ENCODE peak calls at places on chromosomes 7 and 10, in nine cellular contexts. H, N, M, T, B, P, U, D and J are unnamed samples.

GRCh38 chr7:99876491-99876890 is 342 bp downstream of the OR2AE1 start:
- DNase-seq in D (no peak), U (no peak), T (no peak), H (no peak), N (no peak), B (no peak), P (no peak), M (no peak), J (no peak)

GRCh38 chr7:44729949-44730590 is 18.6 kb upstream of the ZMIZ2 start:
- DNase-seq in P (no peak), U (no peak), B (no peak), D (no peak), M (no peak), T (no peak), H (no peak), N (no peak), J (no peak)

GRCh38 chr7:118005021-118005420 is 131.8 kb upstream of the CTTNBP2 start:
- DNase-seq in H (no peak), U (no peak), T (peak), P (no peak), M (no peak), N (no peak), D (peak), B (no peak), J (no peak)

GRCh38 chr7:158070222-158070920 is 517.3 kb downstream of the PTPRN2 start:
- DNase-seq in B (no peak), P (no peak), U (no peak), D (no peak), M (no peak), T (no peak), H (no peak), N (no peak), J (no peak)

GRCh38 chr7:133830081-133830480 is 297.1 kb upstream of the LRGUK start:
- DNase-seq in N (no peak), M (no peak), T (no peak), B (no peak), U (no peak), D (no peak), P (no peak), H (no peak), J (no peak)

GRCh38 chr7:11128500-11128899 is 154.8 kb downstream of the PHF14 start:
- DNase-seq in H (no peak), P (no peak), N (no peak), B (no peak), U (no peak), M (no peak), D (no peak), T (peak), J (no peak)

GRCh38 chr10:100566561-100566960 is 30.8 kb downstream of the HIF1AN start:
- DNase-seq in M (no peak), P (no peak), H (no peak), B (no peak), D (no peak), U (no peak), T (no peak), N (no peak), J (no peak)

GRCh38 chr7:148515728-148516715 is 74.5 kb upstream of the C7orf33 start:
- DNase-seq in T (no peak), H (no peak), N (no peak), P (no peak), D (no peak), B (no peak), U (no peak), M (peak), J (peak)

GRCh38 chr7:127813991-127814556 is 162.1 kb downstream of the SND1 start:
- DNase-seq in P (no peak), M (no peak), D (no peak), U (no peak), B (peak), H (no peak), N (no peak), T (no peak), J (no peak)

GRCh38 chr10:53209941-53210611 is 437.5 kb upstream of the MBL2 start:
- DNase-seq in N (peak), T (peak), B (peak), P (peak), U (peak), H (no peak), D (peak), M (peak), J (peak)

GRCh38 chr7:22049848-22050247 is 104.1 kb upstream of the CDCA7L start:
- DNase-seq in M (no peak), U (no peak), P (no peak), N (no peak), H (no peak), D (no peak), T (no peak), B (no peak), J (no peak)

GRCh38 chr7:50607524-50608125 is 42.4 kb upstream of the DDC start:
- DNase-seq in B (peak), D (no peak), P (no peak), T (no peak), U (no peak), N (no peak), H (no peak), M (no peak), J (no peak)

GRCh38 chr10:33252794-33253203 is 81.7 kb downstream of the NRP1 start:
- DNase-seq in M (no peak), N (no peak), T (no peak), U (no peak), P (no peak), D (no peak), H (no peak), B (peak), J (peak)

GRCh38 chr7:151802469-151802846 is 74.5 kb downstream of the PRKAG2 start:
- DNase-seq in M (no peak), N (no peak), P (no peak), H (no peak), T (no peak), U (no peak), D (no peak), B (no peak), J (no peak)

GRCh38 chr10:86155034-86155656 is 211.4 kb downstream of the GRID1 start:
- DNase-seq in U (peak), N (no peak), D (peak), T (peak), P (no peak), M (no peak), H (no peak), B (no peak), J (no peak)

GRCh38 chr7:137994091-137994688 is 7.7 kb downstream of the CREB3L2 start:
- DNase-seq in M (peak), D (no peak), B (no peak), P (no peak), N (no peak), T (no peak), U (no peak), H (no peak), J (no peak)

GRCh38 chr7:13822678-13823077 is 166.8 kb downstream of the ETV1 start:
- DNase-seq in H (no peak), B (no peak), D (no peak), T (no peak), U (no peak), P (no peak), M (no peak), N (no peak), J (peak)

GRCh38 chr7:22628112-22628511 is 98.9 kb upstream of the IL6 start:
- DNase-seq in M (no peak), U (no peak), D (no peak), B (no peak), T (no peak), H (no peak), P (no peak), N (no peak), J (peak)

GRCh38 chr10:17663450-17663849 is 19.5 kb downstream of the STAM start:
- DNase-seq in B (no peak), H (no peak), M (no peak), D (no peak), T (no peak), N (no peak), U (no peak), P (no peak), J (no peak)

GRCh38 chr7:98922392-98923107 is 44.2 kb downstream of the TRRAP start:
- DNase-seq in M (peak), P (no peak), U (no peak), T (no peak), D (no peak), N (no peak), H (no peak), B (peak), J (no peak)

GRCh38 chr10:91190876-91191580 is 29.4 kb upstream of the PCGF5 start:
- DNase-seq in T (no peak), P (no peak), N (peak), H (no peak), U (no peak), M (no peak), B (peak), D (no peak), J (peak)

GRCh38 chr10:99661370-99661749 is 2.1 kb downstream of the ENTPD7 start:
- DNase-seq in M (peak), U (no peak), T (no peak), P (no peak), B (peak), N (no peak), H (no peak), D (no peak), J (peak)

GRCh38 chr10:86205086-86205760 is 161.4 kb downstream of the GRID1 start:
- DNase-seq in M (no peak), D (no peak), T (no peak), B (no peak), H (no peak), N (no peak), P (no peak), U (no peak), J (no peak)

GRCh38 chr7:76191783-76192240 is 9.9 kb upstream of the SRRM3 start:
- DNase-seq in P (peak), H (peak), B (peak), U (peak), N (no peak), M (peak), T (peak), D (peak), J (peak)

GRCh38 chr10:109933984-109934565 is 10.8 kb upstream of the XPNPEP1 start:
- DNase-seq in N (no peak), H (no peak), U (no peak), D (no peak), B (peak), T (peak), P (no peak), M (no peak), J (no peak)

DNA sequence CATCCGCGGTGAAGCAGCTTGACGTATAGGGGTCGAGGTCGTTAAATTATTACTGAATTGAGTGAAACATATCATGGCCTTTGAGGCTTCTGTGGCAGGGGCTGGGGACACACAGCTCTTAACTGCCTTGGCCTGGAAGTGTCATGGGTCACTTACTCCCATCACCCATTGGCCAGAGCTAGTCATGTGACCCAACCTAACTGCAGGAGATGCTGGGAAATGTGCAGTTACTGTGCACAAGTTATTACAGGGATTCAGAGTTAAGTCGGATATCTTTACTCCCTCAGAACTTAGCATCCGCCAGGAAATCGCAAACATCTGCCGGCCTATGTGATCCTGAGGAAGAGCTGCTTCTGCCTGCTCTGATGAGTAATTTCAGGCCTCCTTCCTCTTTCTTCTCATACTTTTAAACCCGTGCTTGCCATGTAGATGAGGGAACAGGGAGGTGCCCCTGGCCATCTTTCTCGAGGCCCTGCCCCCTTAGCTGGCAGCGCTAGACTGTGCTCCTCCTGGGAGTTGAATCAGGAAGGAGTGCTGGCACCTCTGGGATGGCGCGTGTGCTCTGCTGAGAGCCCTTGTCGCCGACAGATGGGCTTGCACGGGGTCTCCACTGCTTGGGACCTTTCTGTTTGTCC is 203.6 kb downstream of the TCF7L2 start:
- DNase-seq in M (no peak), B (peak), D (no peak), U (no peak), T (no peak), P (no peak), H (no peak), N (no peak), J (no peak)
- TF ChIP-seq EZH2phosphoT487 in M (no peak), B (no peak), D (no peak), U (no peak), T (no peak), P (no peak), H (no peak), N (no peak), J (no peak)

GRCh38 chr7:69684955-69685631 is 86.8 kb downstream of the AUTS2 start:
- DNase-seq in P (no peak), D (no peak), H (no peak), T (no peak), N (no peak), B (no peak), U (no peak), M (no peak), J (no peak)
- H3K27ac ChIP-seq in P (no peak), D (no peak), H (no peak), T (no peak), N (no peak), B (no peak), U (no peak), M (no peak), J (no peak)

DNA sequence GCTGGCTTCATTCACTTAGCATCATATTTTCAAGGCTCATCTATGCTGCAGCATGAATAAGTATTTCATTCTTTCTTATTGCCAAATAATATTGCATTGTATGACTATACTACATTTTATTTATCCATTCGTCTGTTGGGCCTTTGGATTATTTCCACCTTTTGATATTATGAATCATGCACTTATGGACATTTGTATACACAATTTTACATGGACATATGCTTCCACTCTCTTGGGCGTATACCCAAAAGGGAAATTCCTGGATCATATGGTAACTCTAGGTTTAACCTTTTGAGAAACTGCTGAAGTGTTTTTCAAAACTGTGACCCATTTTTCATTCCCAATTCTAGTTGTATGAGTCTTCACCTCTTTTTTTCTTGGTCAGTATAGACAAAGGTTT is 80.3 kb upstream of the GNAI1 start:
- DNase-seq in P (no peak), H (no peak), M (no peak), T (no peak), B (peak), D (no peak), U (no peak), N (no peak), J (peak)
- TF ChIP-seq EZH2phosphoT487 in P (no peak), H (no peak), M (no peak), T (no peak), B (no peak), D (no peak), U (no peak), N (no peak), J (no peak)

DNA sequence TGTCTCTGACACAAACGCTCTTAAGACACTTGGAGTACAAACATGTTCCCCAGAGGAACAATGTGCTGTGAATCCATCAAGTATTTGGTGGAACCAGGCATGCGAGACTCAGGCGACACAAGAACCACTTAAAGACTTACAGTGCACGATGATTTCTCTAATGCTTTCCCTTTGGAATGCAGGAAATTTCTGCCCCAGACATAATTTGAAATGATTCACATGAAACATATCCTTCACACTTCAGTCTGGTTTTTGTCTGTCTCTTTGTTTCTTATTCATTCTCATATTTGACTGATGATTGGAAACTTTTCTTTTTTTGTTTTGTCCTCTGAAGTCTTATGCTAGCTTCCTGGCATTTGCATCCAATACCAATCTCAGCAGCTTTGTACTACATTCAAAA is 502.8 kb downstream of the PHTF2 start:
- DNase-seq in N (no peak), B (peak), M (no peak), P (no peak), T (no peak), H (no peak), D (no peak), U (no peak), J (no peak)
- H3K27ac ChIP-seq in N (no peak), B (peak), M (no peak), P (no peak), T (no peak), H (no peak), D (no peak), U (peak), J (no peak)

GRCh38 chr7:103114576-103115008 is 34.3 kb downstream of the NAPEPLD start:
- DNase-seq in N (no peak), T (no peak), B (no peak), M (no peak), P (no peak), H (no peak), U (no peak), D (no peak), J (no peak)

GRCh38 chr7:103116511-103116910 is 32.4 kb downstream of the NAPEPLD start:
- DNase-seq in T (no peak), U (no peak), M (no peak), N (no peak), P (no peak), D (no peak), H (no peak), B (no peak), J (no peak)

GRCh38 chr7:103117016-103117415 is 31.9 kb downstream of the NAPEPLD start:
- DNase-seq in T (no peak), B (no peak), N (no peak), P (no peak), D (no peak), U (no peak), H (no peak), M (no peak), J (no peak)

GRCh38 chr7:103117465-103117864 is 31.4 kb downstream of the NAPEPLD start:
- DNase-seq in U (no peak), D (no peak), N (no peak), P (no peak), B (no peak), T (no peak), H (no peak), M (no peak), J (no peak)

DNA sequence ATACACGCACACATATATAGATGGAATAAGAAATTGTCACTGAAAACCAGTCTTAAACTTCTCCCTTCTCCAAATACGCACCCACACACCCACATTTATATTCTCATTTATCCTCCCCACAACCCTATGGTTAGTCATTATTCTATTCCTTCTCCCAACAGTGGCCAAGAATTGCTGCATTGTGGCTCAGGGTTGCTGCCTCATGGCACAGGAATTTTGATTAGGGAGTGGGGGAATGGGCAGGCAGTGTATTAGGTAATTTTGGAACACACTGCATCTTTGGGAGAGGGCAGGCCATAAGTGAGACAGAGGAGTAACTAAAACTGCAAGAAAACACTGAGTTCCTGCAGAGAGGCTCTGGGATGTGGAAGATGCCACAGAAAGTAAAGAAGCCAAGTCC is 35.7 kb downstream of the NAPEPLD start:
- DNase-seq in B (peak), N (no peak), H (peak), U (no peak), T (no peak), M (no peak), D (no peak), P (no peak), J (peak)
- TF ChIP-seq EZH2phosphoT487 in B (no peak), N (no peak), H (no peak), U (no peak), T (no peak), M (no peak), D (no peak), P (no peak), J (no peak)

GRCh38 chr10:132183046-132183445 is 3.7 kb upstream of the DPYSL4 start:
- DNase-seq in T (no peak), N (no peak), P (no peak), D (no peak), M (peak), H (no peak), B (no peak), U (no peak), J (no peak)
- H3K27ac ChIP-seq in T (no peak), N (no peak), P (no peak), D (no peak), M (no peak), H (no peak), B (no peak), U (no peak), J (no peak)

GRCh38 chr10:89567566-89568245 is 32.3 kb upstream of the SLC16A12 start:
- DNase-seq in P (no peak), M (no peak), U (no peak), B (peak), T (no peak), H (no peak), N (no peak), D (no peak), J (no peak)

GRCh38 chr10:89565180-89565579 is 29.8 kb upstream of the SLC16A12 start:
- DNase-seq in M (no peak), N (no peak), T (no peak), H (no peak), D (no peak), U (no peak), P (no peak), B (no peak), J (no peak)

GRCh38 chr10:89566095-89566950 is 30.9 kb upstream of the SLC16A12 start:
- DNase-seq in D (no peak), H (no peak), U (no peak), B (no peak), M (no peak), P (no peak), N (no peak), T (no peak), J (no peak)

DNA sequence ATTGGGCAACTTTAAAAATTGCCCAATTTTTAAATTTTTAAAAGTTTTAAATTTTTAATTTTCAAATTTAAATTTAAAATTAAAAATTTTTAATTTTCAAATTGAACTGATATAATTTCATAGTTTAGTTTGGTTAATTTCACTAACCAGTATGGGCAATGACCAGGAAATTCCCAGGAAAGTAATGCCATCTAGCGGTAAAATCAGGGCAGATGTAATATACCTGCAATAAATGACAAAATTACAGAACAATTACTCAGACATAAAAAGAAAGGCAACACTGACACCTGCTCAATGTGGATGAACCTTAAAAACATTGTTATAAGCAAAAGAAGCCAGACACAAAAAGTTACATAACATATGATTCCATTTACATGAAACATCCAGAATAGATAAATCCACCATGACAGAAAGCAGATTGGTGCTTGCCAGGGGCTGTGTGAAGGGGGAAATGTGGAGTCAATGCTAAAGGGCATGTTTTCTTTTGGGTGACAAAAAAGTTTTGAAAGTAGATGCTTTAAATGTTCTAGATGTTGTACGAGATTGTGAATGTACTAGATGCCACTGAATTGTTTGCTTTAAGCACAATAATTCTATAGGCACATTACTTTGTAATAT is 28.6 kb upstream of the SLC16A12 start:
- DNase-seq in D (peak), U (peak), B (peak), H (peak), P (peak), N (peak), T (peak), M (peak), J (peak)
- TF ChIP-seq EZH2phosphoT487 in D (no peak), U (no peak), B (no peak), H (no peak), P (no peak), N (no peak), T (no peak), M (no peak), J (no peak)

GRCh38 chr7:90680496-90680895 is 84.4 kb downstream of the CDK14 start:
- DNase-seq in D (no peak), B (no peak), N (no peak), M (no peak), T (no peak), U (no peak), H (no peak), P (no peak), J (no peak)
- H3K27ac ChIP-seq in D (no peak), B (no peak), N (no peak), M (no peak), T (no peak), U (no peak), H (no peak), P (no peak), J (no peak)

GRCh38 chr7:157058026-157058425 is 47.6 kb upstream of the MNX1 start:
- DNase-seq in P (no peak), H (no peak), D (no peak), T (no peak), B (no peak), U (no peak), N (no peak), M (no peak), J (no peak)
- TF ChIP-seq EZH2phosphoT487 in P (no peak), H (no peak), D (no peak), T (no peak), B (no peak), U (no peak), N (no peak), M (no peak), J (no peak)